ENCODE peak calls at places on chromosome 9, in ten cellular contexts. One of them, this sample, is unnamed.

GRCh38 chr9:112866662-112867274 is 23.9 kb downstream of the SLC46A2 start:
- DNase-seq in transverse colon: peak; percentile 21
- DNase-seq in left ventricle myocardium inferior: no peak
- DNase-seq in tibial artery: no peak
- DNase-seq in CD8-positive, alpha-beta T cell: no peak
- DNase-seq in kidney: no peak
- DNase-seq in thyroid gland: no peak
- DNase-seq in Caco-2: peak; percentile 75
- DNase-seq in endodermal cell: peak; percentile 91
- DNase-seq in prostate gland: no peak
- DNase-seq in this sample: no peak

GRCh38 chr9:36900136-36900855 is 133.8 kb downstream of the PAX5 start:
- DNase-seq in transverse colon: no peak
- DNase-seq in left ventricle myocardium inferior: no peak
- DNase-seq in tibial artery: no peak
- DNase-seq in CD8-positive, alpha-beta T cell: no peak
- DNase-seq in kidney: no peak
- DNase-seq in thyroid gland: no peak
- DNase-seq in Caco-2: no peak
- DNase-seq in endodermal cell: peak; percentile 38
- DNase-seq in prostate gland: no peak
- DNase-seq in this sample: no peak

GRCh38 chr9:107387401-107387800 is 102.2 kb downstream of the KLF4 start:
- DNase-seq in transverse colon: no peak
- DNase-seq in left ventricle myocardium inferior: peak; percentile 24
- DNase-seq in tibial artery: no peak
- DNase-seq in CD8-positive, alpha-beta T cell: no peak
- DNase-seq in kidney: no peak
- DNase-seq in thyroid gland: peak; percentile 51
- DNase-seq in Caco-2: no peak
- DNase-seq in endodermal cell: no peak
- DNase-seq in prostate gland: peak; percentile 46
- DNase-seq in this sample: no peak

GRCh38 chr9:33117816-33118215 is 41.3 kb upstream of the SMU1 start:
- DNase-seq in transverse colon: no peak
- DNase-seq in left ventricle myocardium inferior: no peak
- DNase-seq in tibial artery: no peak
- DNase-seq in CD8-positive, alpha-beta T cell: no peak
- DNase-seq in kidney: no peak
- DNase-seq in thyroid gland: no peak
- DNase-seq in Caco-2: no peak
- DNase-seq in endodermal cell: no peak
- DNase-seq in prostate gland: no peak
- DNase-seq in this sample: no peak

GRCh38 chr9:122302541-122302940 is 37.9 kb downstream of the MRRF start:
- DNase-seq in transverse colon: no peak
- DNase-seq in left ventricle myocardium inferior: no peak
- DNase-seq in tibial artery: no peak
- DNase-seq in CD8-positive, alpha-beta T cell: no peak
- DNase-seq in kidney: no peak
- DNase-seq in thyroid gland: no peak
- DNase-seq in Caco-2: no peak
- DNase-seq in endodermal cell: no peak
- DNase-seq in prostate gland: no peak
- DNase-seq in this sample: no peak

GRCh38 chr9:115106642-115107041 is 11.3 kb downstream of the TNC start:
- DNase-seq in transverse colon: no peak
- DNase-seq in left ventricle myocardium inferior: no peak
- DNase-seq in tibial artery: no peak
- DNase-seq in CD8-positive, alpha-beta T cell: no peak
- DNase-seq in kidney: no peak
- DNase-seq in thyroid gland: no peak
- DNase-seq in Caco-2: no peak
- DNase-seq in endodermal cell: no peak
- DNase-seq in prostate gland: no peak
- DNase-seq in this sample: no peak

GRCh38 chr9:137314561-137315560 is 12.8 kb upstream of the NRARP start:
- DNase-seq in transverse colon: no peak
- DNase-seq in left ventricle myocardium inferior: peak; percentile 19
- DNase-seq in tibial artery: no peak
- DNase-seq in CD8-positive, alpha-beta T cell: no peak
- DNase-seq in kidney: peak; percentile 78
- DNase-seq in thyroid gland: no peak
- DNase-seq in Caco-2: peak; percentile 36
- DNase-seq in endodermal cell: peak; percentile 71
- DNase-seq in prostate gland: no peak
- DNase-seq in this sample: peak; percentile 46

GRCh38 chr9:127785933-127786772 is at the start of gene CDK9:
- DNase-seq in transverse colon: peak; percentile 94
- DNase-seq in left ventricle myocardium inferior: peak; percentile 91
- DNase-seq in tibial artery: peak; percentile 89
- DNase-seq in CD8-positive, alpha-beta T cell: peak; percentile 92
- DNase-seq in kidney: peak; percentile 97
- DNase-seq in thyroid gland: peak; percentile 89
- DNase-seq in Caco-2: peak; percentile 93
- DNase-seq in endodermal cell: peak; percentile 97
- DNase-seq in prostate gland: peak; percentile 89
- DNase-seq in this sample: peak; percentile 96

DNA sequence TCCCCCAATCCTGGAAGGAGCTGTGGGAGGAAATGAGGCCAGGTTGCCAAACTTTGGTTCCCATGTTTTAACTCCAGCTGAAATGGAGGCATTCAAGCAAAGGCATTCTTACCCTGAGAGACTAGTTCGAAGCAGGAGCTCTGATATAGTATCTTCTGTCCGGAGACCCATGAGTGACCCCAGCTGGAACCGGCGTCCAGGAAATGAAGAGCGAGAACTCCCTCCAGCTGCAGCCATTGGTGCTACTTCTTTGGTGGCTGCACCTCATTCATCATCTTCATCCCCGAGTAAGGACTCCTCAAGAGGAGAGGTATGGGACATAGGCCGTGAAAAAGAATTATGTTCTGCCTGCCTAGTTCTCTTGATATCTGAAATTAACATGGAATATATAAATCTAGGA is 75.7 kb downstream of the GAPVD1 start:
- DNase-seq in transverse colon: no peak
- DNase-seq in left ventricle myocardium inferior: no peak
- DNase-seq in tibial artery: no peak
- DNase-seq in CD8-positive, alpha-beta T cell: no peak
- DNase-seq in kidney: no peak
- DNase-seq in thyroid gland: no peak
- DNase-seq in Caco-2: peak; percentile 47
- DNase-seq in endodermal cell: peak; percentile 46
- DNase-seq in prostate gland: no peak
- DNase-seq in this sample: no peak
- TF ChIP-seq CTCF in transverse colon: no peak
- TF ChIP-seq CTCF in left ventricle myocardium inferior: no peak
- TF ChIP-seq CTCF in tibial artery: no peak
- TF ChIP-seq CTCF in CD8-positive, alpha-beta T cell: no peak
- TF ChIP-seq CTCF in kidney: no peak
- TF ChIP-seq CTCF in thyroid gland: no peak
- TF ChIP-seq CTCF in Caco-2: peak; percentile 23
- TF ChIP-seq CTCF in endodermal cell: peak; percentile 50
- TF ChIP-seq CTCF in prostate gland: no peak
- TF ChIP-seq CTCF in this sample: no peak

GRCh38 chr9:123438321-123438720 is 82.3 kb downstream of the CRB2 start:
- DNase-seq in transverse colon: no peak
- DNase-seq in left ventricle myocardium inferior: no peak
- DNase-seq in tibial artery: no peak
- DNase-seq in CD8-positive, alpha-beta T cell: no peak
- DNase-seq in kidney: no peak
- DNase-seq in thyroid gland: no peak
- DNase-seq in Caco-2: no peak
- DNase-seq in endodermal cell: peak; percentile 58
- DNase-seq in prostate gland: no peak
- DNase-seq in this sample: peak; percentile 4
- H3K36me3 ChIP-seq in transverse colon: peaks cover 11% of the 10 kb centered on the region
- H3K36me3 ChIP-seq in left ventricle myocardium inferior: peaks cover 57% of the 10 kb centered on the region
- H3K36me3 ChIP-seq in tibial artery: peaks cover 17% of the 10 kb centered on the region
- H3K36me3 ChIP-seq in CD8-positive, alpha-beta T cell: peaks cover 8% of the 10 kb centered on the region
- H3K36me3 ChIP-seq in kidney: peaks cover 7% of the 10 kb centered on the region
- H3K36me3 ChIP-seq in thyroid gland: no peaks in the 10 kb centered on the region
- H3K36me3 ChIP-seq in Caco-2: peaks cover 2% of the 10 kb centered on the region
- H3K36me3 ChIP-seq in endodermal cell: no peaks in the 10 kb centered on the region
- H3K36me3 ChIP-seq in prostate gland: no peaks in the 10 kb centered on the region
- H3K36me3 ChIP-seq in this sample: no peaks in the 10 kb centered on the region

DNA sequence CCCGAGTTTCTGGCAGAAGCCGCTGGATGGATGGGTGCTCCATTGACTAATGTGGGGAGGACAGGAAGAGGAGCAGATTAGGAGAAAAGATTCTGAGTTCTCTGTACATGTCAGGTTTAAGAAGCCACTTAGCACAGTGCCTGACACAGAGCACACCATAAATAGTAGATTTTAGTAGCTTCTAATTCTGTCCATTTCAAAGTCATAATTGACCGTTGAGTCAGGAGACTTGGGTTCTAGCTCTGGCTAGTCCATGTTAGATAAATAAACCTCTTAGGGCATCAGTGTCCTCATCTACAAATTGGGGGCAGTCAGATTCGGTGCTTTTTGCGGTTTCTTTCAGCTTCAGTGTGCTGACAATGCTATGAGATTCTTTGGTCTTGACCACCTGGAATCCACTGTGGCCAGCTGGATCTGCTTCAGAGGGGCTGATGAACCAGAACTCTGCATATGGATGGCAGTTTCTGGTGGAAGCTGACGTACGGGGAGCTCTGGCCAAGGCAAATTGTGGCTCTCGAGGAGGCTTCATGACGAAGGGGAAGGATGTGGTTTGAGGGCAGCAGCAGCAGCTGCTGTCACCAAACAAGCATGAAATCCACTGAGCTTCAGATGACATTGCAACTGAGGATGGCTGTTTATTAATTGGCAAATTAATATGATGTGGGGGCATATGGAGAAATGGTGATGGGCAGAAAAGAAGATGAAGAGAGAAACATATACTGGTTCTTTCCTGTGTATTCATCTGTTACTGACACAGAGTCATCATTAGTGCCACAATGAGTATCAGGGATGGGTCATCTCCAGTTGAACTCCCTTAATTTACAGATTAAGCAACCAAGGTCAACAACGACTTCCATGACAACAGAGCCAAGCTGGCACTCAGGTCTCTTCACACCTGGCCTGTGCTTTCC is 134.4 kb downstream of the AOPEP start:
- DNase-seq in transverse colon: peak; percentile 59
- DNase-seq in left ventricle myocardium inferior: no peak
- DNase-seq in tibial artery: no peak
- DNase-seq in CD8-positive, alpha-beta T cell: peak; percentile 55
- DNase-seq in kidney: no peak
- DNase-seq in thyroid gland: no peak
- DNase-seq in Caco-2: no peak
- DNase-seq in endodermal cell: no peak
- DNase-seq in prostate gland: no peak
- DNase-seq in this sample: no peak
- H3K4me3 ChIP-seq in transverse colon: no peak overlapping the region
- H3K4me3 ChIP-seq in left ventricle myocardium inferior: no peak overlapping the region
- H3K4me3 ChIP-seq in tibial artery: no peak overlapping the region
- H3K4me3 ChIP-seq in CD8-positive, alpha-beta T cell: peak overlapping the region; percentile 5
- H3K4me3 ChIP-seq in kidney: no peak overlapping the region
- H3K4me3 ChIP-seq in thyroid gland: no peak overlapping the region
- H3K4me3 ChIP-seq in Caco-2: no peak overlapping the region
- H3K4me3 ChIP-seq in endodermal cell: no peak overlapping the region
- H3K4me3 ChIP-seq in prostate gland: no peak overlapping the region
- H3K4me3 ChIP-seq in this sample: no peak overlapping the region

DNA sequence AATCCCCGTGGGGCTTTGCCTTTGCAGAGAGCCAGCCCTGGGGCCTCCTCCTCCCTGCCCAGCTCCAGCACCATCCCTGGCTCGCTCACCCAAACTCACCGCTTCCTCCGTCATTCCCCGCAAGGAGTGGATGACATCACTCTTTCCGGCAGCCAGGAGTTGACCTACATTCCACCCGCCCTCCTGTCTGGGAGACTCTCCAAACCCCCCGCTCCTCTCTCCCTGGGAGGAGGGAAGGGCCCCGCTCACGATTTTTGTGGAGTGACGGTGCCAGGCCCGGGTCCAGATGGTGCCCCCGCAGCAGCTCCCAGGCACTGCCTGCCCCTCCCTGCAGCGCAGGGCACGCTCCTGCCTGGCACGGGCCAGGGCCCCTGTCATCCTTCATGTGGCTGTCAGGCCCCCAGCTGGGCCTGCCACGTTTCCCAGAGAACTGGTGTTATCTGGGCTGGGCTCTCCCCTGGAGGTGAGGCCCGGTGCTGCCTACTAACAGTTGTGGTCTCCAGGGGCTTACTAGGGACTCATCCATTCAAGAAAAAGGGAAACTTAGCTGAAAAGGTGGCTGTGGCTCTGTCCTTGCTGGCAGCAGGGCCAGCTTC is 52.3 kb downstream of the NTNG2 start:
- DNase-seq in transverse colon: no peak
- DNase-seq in left ventricle myocardium inferior: peak; percentile 79
- DNase-seq in tibial artery: no peak
- DNase-seq in CD8-positive, alpha-beta T cell: no peak
- DNase-seq in kidney: no peak
- DNase-seq in thyroid gland: peak; percentile 90
- DNase-seq in Caco-2: no peak
- DNase-seq in endodermal cell: peak; percentile 86
- DNase-seq in prostate gland: peak; percentile 52
- DNase-seq in this sample: no peak
- TF ChIP-seq CTCF in transverse colon: no peak
- TF ChIP-seq CTCF in left ventricle myocardium inferior: peak; percentile 41
- TF ChIP-seq CTCF in tibial artery: no peak
- TF ChIP-seq CTCF in CD8-positive, alpha-beta T cell: no peak
- TF ChIP-seq CTCF in kidney: no peak
- TF ChIP-seq CTCF in thyroid gland: no peak
- TF ChIP-seq CTCF in Caco-2: no peak
- TF ChIP-seq CTCF in endodermal cell: peak; percentile 64
- TF ChIP-seq CTCF in prostate gland: no peak
- TF ChIP-seq CTCF in this sample: no peak

DNA sequence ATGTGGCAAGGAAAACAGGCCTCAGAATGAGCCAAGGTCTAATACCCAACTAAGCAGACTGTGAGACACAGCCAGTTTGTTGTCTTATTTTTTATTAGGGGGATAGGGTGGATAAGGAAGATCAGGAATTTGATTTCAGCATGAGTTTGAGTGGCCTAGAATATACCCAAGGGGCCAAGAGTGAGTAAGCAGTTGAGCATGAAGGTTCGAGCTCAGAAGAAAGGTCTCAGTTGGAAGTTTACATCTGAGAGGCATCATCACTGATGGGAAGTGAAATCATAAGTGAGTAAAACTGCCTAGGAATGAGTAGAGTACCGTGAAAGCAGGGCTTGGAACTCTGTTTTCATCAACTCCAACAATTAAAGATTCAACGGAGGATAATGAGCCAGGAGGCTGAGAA is 12.6 kb downstream of the PSMD5 start:
- DNase-seq in transverse colon: no peak
- DNase-seq in left ventricle myocardium inferior: no peak
- DNase-seq in tibial artery: no peak
- DNase-seq in CD8-positive, alpha-beta T cell: no peak
- DNase-seq in kidney: no peak
- DNase-seq in thyroid gland: no peak
- DNase-seq in Caco-2: no peak
- DNase-seq in endodermal cell: no peak
- DNase-seq in prostate gland: no peak
- DNase-seq in this sample: no peak
- H3K36me3 ChIP-seq in transverse colon: peaks cover 51% of the 10 kb centered on the region
- H3K36me3 ChIP-seq in left ventricle myocardium inferior: peaks cover 75% of the 10 kb centered on the region
- H3K36me3 ChIP-seq in tibial artery: peaks cover 69% of the 10 kb centered on the region
- H3K36me3 ChIP-seq in CD8-positive, alpha-beta T cell: peaks cover 39% of the 10 kb centered on the region
- H3K36me3 ChIP-seq in kidney: peaks cover 22% of the 10 kb centered on the region
- H3K36me3 ChIP-seq in thyroid gland: peaks cover 22% of the 10 kb centered on the region
- H3K36me3 ChIP-seq in Caco-2: peaks cover 4% of the 10 kb centered on the region
- H3K36me3 ChIP-seq in endodermal cell: peaks cover 72% of the 10 kb centered on the region
- H3K36me3 ChIP-seq in prostate gland: no peaks in the 10 kb centered on the region
- H3K36me3 ChIP-seq in this sample: no peaks in the 10 kb centered on the region

GRCh38 chr9:87605676-87606075 is 108.0 kb downstream of the DAPK1 start:
- DNase-seq in transverse colon: no peak
- DNase-seq in left ventricle myocardium inferior: no peak
- DNase-seq in tibial artery: no peak
- DNase-seq in CD8-positive, alpha-beta T cell: no peak
- DNase-seq in kidney: no peak
- DNase-seq in thyroid gland: no peak
- DNase-seq in Caco-2: no peak
- DNase-seq in endodermal cell: no peak
- DNase-seq in prostate gland: no peak
- DNase-seq in this sample: no peak
- H3K4me3 ChIP-seq in transverse colon: no peak overlapping the region
- H3K4me3 ChIP-seq in left ventricle myocardium inferior: no peak overlapping the region
- H3K4me3 ChIP-seq in tibial artery: no peak overlapping the region
- H3K4me3 ChIP-seq in CD8-positive, alpha-beta T cell: no peak overlapping the region
- H3K4me3 ChIP-seq in kidney: no peak overlapping the region
- H3K4me3 ChIP-seq in thyroid gland: no peak overlapping the region
- H3K4me3 ChIP-seq in Caco-2: no peak overlapping the region
- H3K4me3 ChIP-seq in endodermal cell: no peak overlapping the region
- H3K4me3 ChIP-seq in prostate gland: no peak overlapping the region
- H3K4me3 ChIP-seq in this sample: no peak overlapping the region